ENCODE peak calls at places on chromosomes 16 and 17, in seven cellular contexts. One of them, this sample, is unnamed.

GRCh38 chr16:27177031-27177774 is 26.1 kb upstream of the KDM8 start:
- DNase-seq in body of pancreas: no peak
- DNase-seq in ovary: no peak
- DNase-seq in GM12878: no peak
- DNase-seq in gastrocnemius medialis: no peak
- DNase-seq in stomach: no peak
- DNase-seq in esophagus muscularis mucosa: no peak
- DNase-seq in this sample: no peak

GRCh38 chr17:39653662-39654331 is 11.4 kb upstream of the TCAP start:
- DNase-seq in body of pancreas: peak; percentile 57
- DNase-seq in ovary: peak; percentile 57
- DNase-seq in GM12878: no peak
- DNase-seq in gastrocnemius medialis: peak; percentile 62
- DNase-seq in stomach: peak; percentile 76
- DNase-seq in esophagus muscularis mucosa: no peak
- DNase-seq in this sample: no peak

GRCh38 chr17:59561042-59561441 is 4.4 kb upstream of the DHX40 start:
- DNase-seq in body of pancreas: peak; percentile 6
- DNase-seq in ovary: no peak
- DNase-seq in GM12878: no peak
- DNase-seq in gastrocnemius medialis: no peak
- DNase-seq in stomach: no peak
- DNase-seq in esophagus muscularis mucosa: no peak
- DNase-seq in this sample: no peak

GRCh38 chr16:30372725-30373124 is 1.9 kb upstream of the MYL11 start:
- DNase-seq in body of pancreas: no peak
- DNase-seq in ovary: no peak
- DNase-seq in GM12878: no peak
- DNase-seq in gastrocnemius medialis: peak; percentile 41
- DNase-seq in stomach: no peak
- DNase-seq in esophagus muscularis mucosa: no peak
- DNase-seq in this sample: no peak

GRCh38 chr17:35238817-35239216 is 4.1 kb upstream of the SLFN5 start:
- DNase-seq in body of pancreas: no peak
- DNase-seq in ovary: no peak
- DNase-seq in GM12878: no peak
- DNase-seq in gastrocnemius medialis: no peak
- DNase-seq in stomach: no peak
- DNase-seq in esophagus muscularis mucosa: no peak
- DNase-seq in this sample: no peak

GRCh38 chr16:69188716-69189115 is 1.8 kb downstream of the SNTB2 start:
- DNase-seq in body of pancreas: no peak
- DNase-seq in ovary: no peak
- DNase-seq in GM12878: no peak
- DNase-seq in gastrocnemius medialis: no peak
- DNase-seq in stomach: no peak
- DNase-seq in esophagus muscularis mucosa: no peak
- DNase-seq in this sample: no peak

GRCh38 chr17:33019161-33019560 is 27.5 kb downstream of the SPACA3 start:
- DNase-seq in body of pancreas: no peak
- DNase-seq in ovary: no peak
- DNase-seq in GM12878: no peak
- DNase-seq in gastrocnemius medialis: no peak
- DNase-seq in stomach: no peak
- DNase-seq in esophagus muscularis mucosa: no peak
- DNase-seq in this sample: no peak

GRCh38 chr17:29042026-29042678 is 789 bp upstream of the PIPOX start:
- DNase-seq in body of pancreas: no peak
- DNase-seq in ovary: no peak
- DNase-seq in GM12878: no peak
- DNase-seq in gastrocnemius medialis: no peak
- DNase-seq in stomach: no peak
- DNase-seq in esophagus muscularis mucosa: no peak
- DNase-seq in this sample: no peak

GRCh38 chr16:21156767-21157467 is 1.6 kb upstream of the LDAF1 start:
- DNase-seq in body of pancreas: peak; percentile 39
- DNase-seq in ovary: no peak
- DNase-seq in GM12878: no peak
- DNase-seq in gastrocnemius medialis: no peak
- DNase-seq in stomach: peak; percentile 30
- DNase-seq in esophagus muscularis mucosa: no peak
- DNase-seq in this sample: no peak

GRCh38 chr17:64091116-64091515 is 38.8 kb downstream of the ERN1 start:
- DNase-seq in body of pancreas: no peak
- DNase-seq in ovary: no peak
- DNase-seq in GM12878: peak; percentile 57
- DNase-seq in gastrocnemius medialis: no peak
- DNase-seq in stomach: no peak
- DNase-seq in esophagus muscularis mucosa: no peak
- DNase-seq in this sample: no peak

GRCh38 chr16:25213709-25214416 is 2.9 kb upstream of the AQP8 start:
- DNase-seq in body of pancreas: no peak
- DNase-seq in ovary: no peak
- DNase-seq in GM12878: no peak
- DNase-seq in gastrocnemius medialis: no peak
- DNase-seq in stomach: no peak
- DNase-seq in esophagus muscularis mucosa: no peak
- DNase-seq in this sample: no peak

GRCh38 chr17:74919440-74920305 is 3.4 kb downstream of the USH1G start:
- DNase-seq in body of pancreas: peak; percentile 40
- DNase-seq in ovary: no peak
- DNase-seq in GM12878: no peak
- DNase-seq in gastrocnemius medialis: no peak
- DNase-seq in stomach: peak; percentile 33
- DNase-seq in esophagus muscularis mucosa: no peak
- DNase-seq in this sample: no peak

GRCh38 chr17:72916991-72917390 is 175.5 kb downstream of the SLC39A11 start:
- DNase-seq in body of pancreas: no peak
- DNase-seq in ovary: no peak
- DNase-seq in GM12878: no peak
- DNase-seq in gastrocnemius medialis: no peak
- DNase-seq in stomach: no peak
- DNase-seq in esophagus muscularis mucosa: no peak
- DNase-seq in this sample: no peak

GRCh38 chr17:68198931-68199836 is 48.7 kb upstream of the AMZ2 start:
- DNase-seq in body of pancreas: peak; percentile 16
- DNase-seq in ovary: no peak
- DNase-seq in GM12878: no peak
- DNase-seq in gastrocnemius medialis: no peak
- DNase-seq in stomach: no peak
- DNase-seq in esophagus muscularis mucosa: no peak
- DNase-seq in this sample: peak; percentile 30
- H3K27me3 ChIP-seq in body of pancreas: peaks cover 32% of the 10 kb centered on the region
- H3K27me3 ChIP-seq in ovary: peaks cover 6% of the 10 kb centered on the region
- H3K27me3 ChIP-seq in GM12878: peaks cover 26% of the 10 kb centered on the region
- H3K27me3 ChIP-seq in gastrocnemius medialis: peaks cover 52% of the 10 kb centered on the region
- H3K27me3 ChIP-seq in stomach: peaks cover 62% of the 10 kb centered on the region
- H3K27me3 ChIP-seq in esophagus muscularis mucosa: peaks cover 52% of the 10 kb centered on the region
- H3K27me3 ChIP-seq in this sample: peaks cover 18% of the 10 kb centered on the region

DNA sequence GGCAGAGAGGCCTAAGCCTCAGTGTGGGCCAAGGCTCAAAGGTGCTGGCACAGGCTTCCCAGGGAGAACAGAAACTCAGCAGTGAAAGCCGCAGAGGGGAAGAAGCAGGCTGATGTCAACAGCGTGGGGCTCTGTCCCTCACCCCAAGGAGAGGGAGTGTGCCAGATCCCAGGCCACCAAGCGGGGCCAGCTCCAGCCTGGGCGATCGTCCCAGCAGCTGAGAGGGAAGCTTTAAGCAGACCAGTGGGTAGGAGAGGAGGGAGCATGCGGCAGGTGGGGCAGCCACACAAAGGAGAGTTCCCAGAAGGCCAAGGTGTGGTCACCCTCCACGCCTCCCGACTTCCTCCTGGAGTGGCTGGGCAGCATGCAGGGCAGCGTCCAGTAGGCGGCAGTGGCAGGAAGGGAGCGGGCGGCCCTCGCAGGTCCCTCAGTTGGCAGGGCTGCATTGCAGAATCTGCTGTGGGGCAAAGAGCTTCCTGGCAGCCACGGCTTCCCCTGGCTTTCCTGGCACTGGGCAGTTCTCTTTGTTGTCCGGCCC is 6.0 kb downstream of the SYNGR2 start:
- DNase-seq in body of pancreas: peak; percentile 97
- DNase-seq in ovary: peak; percentile 58
- DNase-seq in GM12878: no peak
- DNase-seq in gastrocnemius medialis: peak; percentile 96
- DNase-seq in stomach: peak; percentile 96
- DNase-seq in esophagus muscularis mucosa: peak; percentile 95
- DNase-seq in this sample: peak; percentile 93
- TF ChIP-seq POLR2A in body of pancreas: peak; percentile 88
- TF ChIP-seq POLR2A in ovary: no peak
- TF ChIP-seq POLR2A in GM12878: peak; percentile 86
- TF ChIP-seq POLR2A in gastrocnemius medialis: peak; percentile 65
- TF ChIP-seq POLR2A in stomach: peak; percentile 17
- TF ChIP-seq POLR2A in esophagus muscularis mucosa: no peak
- TF ChIP-seq POLR2A in this sample: peak; percentile 70

GRCh38 chr17:43363181-43363925 is 35.4 kb upstream of the ARL4D start:
- DNase-seq in body of pancreas: no peak
- DNase-seq in ovary: peak; percentile 42
- DNase-seq in GM12878: no peak
- DNase-seq in gastrocnemius medialis: no peak
- DNase-seq in stomach: no peak
- DNase-seq in esophagus muscularis mucosa: no peak
- DNase-seq in this sample: no peak
- H3K4me3 ChIP-seq in body of pancreas: no peak overlapping the region
- H3K4me3 ChIP-seq in ovary: no peak overlapping the region
- H3K4me3 ChIP-seq in GM12878: no peak overlapping the region
- H3K4me3 ChIP-seq in gastrocnemius medialis: no peak overlapping the region
- H3K4me3 ChIP-seq in stomach: no peak overlapping the region
- H3K4me3 ChIP-seq in esophagus muscularis mucosa: no peak overlapping the region
- H3K4me3 ChIP-seq in this sample: no peak overlapping the region

GRCh38 chr16:46627746-46628145 is 6.6 kb upstream of the SHCBP1 start:
- DNase-seq in body of pancreas: no peak
- DNase-seq in ovary: no peak
- DNase-seq in GM12878: no peak
- DNase-seq in gastrocnemius medialis: no peak
- DNase-seq in stomach: no peak
- DNase-seq in esophagus muscularis mucosa: no peak
- DNase-seq in this sample: no peak
- H3K27me3 ChIP-seq in body of pancreas: no peaks in the 10 kb centered on the region
- H3K27me3 ChIP-seq in ovary: no peaks in the 10 kb centered on the region
- H3K27me3 ChIP-seq in GM12878: no peaks in the 10 kb centered on the region
- H3K27me3 ChIP-seq in gastrocnemius medialis: no peaks in the 10 kb centered on the region
- H3K27me3 ChIP-seq in stomach: no peaks in the 10 kb centered on the region
- H3K27me3 ChIP-seq in esophagus muscularis mucosa: no peaks in the 10 kb centered on the region
- H3K27me3 ChIP-seq in this sample: no peaks in the 10 kb centered on the region

GRCh38 chr17:7573324-7574080 is 5.9 kb upstream of the CD68 start:
- DNase-seq in body of pancreas: peak; percentile 92
- DNase-seq in ovary: peak; percentile 91
- DNase-seq in GM12878: no peak
- DNase-seq in gastrocnemius medialis: peak; percentile 88
- DNase-seq in stomach: peak; percentile 86
- DNase-seq in esophagus muscularis mucosa: peak; percentile 98
- DNase-seq in this sample: peak; percentile 89
- TF ChIP-seq POLR2A in body of pancreas: no peak
- TF ChIP-seq POLR2A in ovary: peak; percentile 16
- TF ChIP-seq POLR2A in GM12878: peak; percentile 80
- TF ChIP-seq POLR2A in gastrocnemius medialis: peak; percentile 9
- TF ChIP-seq POLR2A in stomach: no peak
- TF ChIP-seq POLR2A in esophagus muscularis mucosa: no peak
- TF ChIP-seq POLR2A in this sample: peak; percentile 22

GRCh38 chr17:81400939-81401726 is 5.9 kb downstream of the BAHCC1 start:
- DNase-seq in body of pancreas: no peak
- DNase-seq in ovary: no peak
- DNase-seq in GM12878: no peak
- DNase-seq in gastrocnemius medialis: peak; percentile 49
- DNase-seq in stomach: no peak
- DNase-seq in esophagus muscularis mucosa: no peak
- DNase-seq in this sample: no peak

GRCh38 chr17:81402530-81402941 is 7.3 kb downstream of the BAHCC1 start:
- DNase-seq in body of pancreas: no peak
- DNase-seq in ovary: no peak
- DNase-seq in GM12878: no peak
- DNase-seq in gastrocnemius medialis: no peak
- DNase-seq in stomach: no peak
- DNase-seq in esophagus muscularis mucosa: no peak
- DNase-seq in this sample: no peak

GRCh38 chr17:81403040-81403467 is 7.8 kb downstream of the BAHCC1 start:
- DNase-seq in body of pancreas: no peak
- DNase-seq in ovary: no peak
- DNase-seq in GM12878: no peak
- DNase-seq in gastrocnemius medialis: no peak
- DNase-seq in stomach: no peak
- DNase-seq in esophagus muscularis mucosa: no peak
- DNase-seq in this sample: no peak

GRCh38 chr17:81400154-81400938 is 5.1 kb downstream of the BAHCC1 start:
- DNase-seq in body of pancreas: peak; percentile 67
- DNase-seq in ovary: no peak
- DNase-seq in GM12878: no peak
- DNase-seq in gastrocnemius medialis: peak; percentile 62
- DNase-seq in stomach: peak; percentile 56
- DNase-seq in esophagus muscularis mucosa: no peak
- DNase-seq in this sample: peak; percentile 75

DNA sequence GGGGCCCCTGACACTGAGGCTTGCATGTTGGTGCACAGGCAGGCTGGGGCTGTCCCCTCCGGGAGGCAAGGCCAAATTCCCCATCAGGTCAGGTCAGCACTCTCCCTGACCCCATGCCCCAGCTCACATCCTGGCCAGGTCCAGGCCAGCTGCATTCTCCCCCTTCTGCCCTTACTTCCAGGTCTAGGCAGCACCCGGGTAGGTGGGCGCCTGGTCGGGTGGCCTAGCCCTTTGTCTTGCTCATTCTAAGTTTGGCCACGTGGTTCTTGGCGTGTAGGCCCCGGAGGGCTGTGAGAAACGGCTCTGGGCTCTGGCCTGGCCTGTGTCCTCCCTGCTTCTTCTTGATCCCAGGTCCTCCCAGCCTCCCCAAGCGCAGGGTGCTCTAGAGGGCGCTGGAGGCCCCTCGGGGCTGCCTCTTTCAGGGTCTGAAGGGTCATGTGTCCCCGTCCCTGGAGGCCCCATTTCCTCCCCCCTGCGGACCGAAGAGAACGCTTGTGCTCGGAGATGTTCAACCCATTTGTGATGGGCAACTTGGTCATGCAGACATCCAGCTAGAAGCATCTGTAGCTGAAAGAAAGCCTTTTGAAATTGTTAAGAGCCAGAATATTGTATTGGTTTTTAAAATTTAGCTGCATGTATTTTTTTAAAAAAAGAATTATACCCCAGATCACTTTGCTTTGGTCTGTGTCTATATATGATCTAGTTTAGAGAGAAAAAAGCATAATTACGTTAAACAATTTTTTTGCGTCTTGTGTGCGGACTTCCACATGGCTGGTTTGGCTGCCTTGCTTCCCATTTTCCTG is 6.7 kb downstream of the BAHCC1 start:
- DNase-seq in body of pancreas: peak; percentile 40
- DNase-seq in ovary: no peak
- DNase-seq in GM12878: no peak
- DNase-seq in gastrocnemius medialis: peak; percentile 54
- DNase-seq in stomach: no peak
- DNase-seq in esophagus muscularis mucosa: no peak
- DNase-seq in this sample: no peak
- H3K4me3 ChIP-seq in body of pancreas: no peak overlapping the region
- H3K4me3 ChIP-seq in ovary: no peak overlapping the region
- H3K4me3 ChIP-seq in GM12878: no peak overlapping the region
- H3K4me3 ChIP-seq in gastrocnemius medialis: peak overlapping the region; percentile 28
- H3K4me3 ChIP-seq in stomach: peak overlapping the region; percentile 71
- H3K4me3 ChIP-seq in esophagus muscularis mucosa: peak overlapping the region; percentile 85
- H3K4me3 ChIP-seq in this sample: no peak overlapping the region

DNA sequence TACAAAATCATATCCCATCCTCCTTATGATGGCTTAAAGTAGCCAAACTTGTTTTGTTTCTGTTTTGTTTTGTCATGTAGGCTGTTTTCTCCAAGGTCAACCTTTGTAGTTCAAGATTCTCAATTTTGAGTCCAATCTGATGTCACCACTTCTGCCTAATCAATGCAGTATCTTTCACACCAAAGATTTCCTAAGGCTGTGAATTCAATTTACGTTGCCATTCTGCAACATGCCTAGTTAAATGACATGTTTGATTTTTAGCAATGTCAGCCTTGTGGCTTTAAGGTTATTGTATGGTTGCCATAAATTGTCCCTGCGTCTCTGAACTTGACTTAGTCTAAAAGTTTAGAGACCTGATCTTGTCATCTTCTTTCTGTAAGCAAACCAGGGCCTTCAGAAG is 20.4 kb downstream of the ZNF213 start:
- DNase-seq in body of pancreas: no peak
- DNase-seq in ovary: no peak
- DNase-seq in GM12878: no peak
- DNase-seq in gastrocnemius medialis: no peak
- DNase-seq in stomach: no peak
- DNase-seq in esophagus muscularis mucosa: no peak
- DNase-seq in this sample: no peak
- H3K27me3 ChIP-seq in body of pancreas: no peaks in the 10 kb centered on the region
- H3K27me3 ChIP-seq in ovary: no peaks in the 10 kb centered on the region
- H3K27me3 ChIP-seq in GM12878: peaks cover 2% of the 10 kb centered on the region
- H3K27me3 ChIP-seq in gastrocnemius medialis: peaks cover 51% of the 10 kb centered on the region
- H3K27me3 ChIP-seq in stomach: no peaks in the 10 kb centered on the region
- H3K27me3 ChIP-seq in esophagus muscularis mucosa: peaks cover 4% of the 10 kb centered on the region
- H3K27me3 ChIP-seq in this sample: no peaks in the 10 kb centered on the region

This sample was measured in right lobe of liver.